ENCODE peak calls at places on chromosomes 2 and 18, in nine cellular contexts. X is NCI-H1092; P is SHP77; L is activated naive CD8-positive, alpha-beta T cell treated with anti-CD3 and anti-CD28 coated beads, Interleukin-2, amount 50 U/mL, for 24 hours; M is activated naive CD4-positive, alpha-beta T cell treated with anti-CD3 and anti-CD28 coated beads for 36 hours; W is memory B cell; C is SK-N-MC; H is pons; Y is GM18507. V is an unnamed sample.

GRCh38 chr2:144237845-144238637 is 281.9 kb downstream of the ZEB2 start:
- DNase-seq in X (peak; percentile 28), P (peak; percentile 45), L (no peak), M (no peak), W (no peak), C (no peak), H (peak; percentile 47), Y (no peak), V (no peak)

GRCh38 chr2:237262838-237263771 is 150.9 kb downstream of the COL6A3 start:
- DNase-seq in X (no peak), P (no peak), L (no peak), M (no peak), W (no peak), C (no peak), H (no peak), Y (no peak), V (no peak)

GRCh38 chr2:58057890-58058590 is 11.4 kb downstream of the VRK2 start:
- DNase-seq in X (no peak), P (no peak), L (no peak), M (no peak), W (no peak), C (no peak), H (peak; percentile 83), Y (no peak), V (peak; percentile 71)

GRCh38 chr2:68766378-68766845 is 31.8 kb downstream of the ARHGAP25 start:
- DNase-seq in X (no peak), P (no peak), L (peak; percentile 54), M (peak; percentile 77), W (no peak), C (no peak), H (peak; percentile 56), Y (no peak), V (peak; percentile 37)

GRCh38 chr18:28411806-28412205 is 234.9 kb upstream of the CDH2 start:
- DNase-seq in X (no peak), P (no peak), L (no peak), M (no peak), W (no peak), C (no peak), H (peak; percentile 25), Y (no peak), V (peak; percentile 14)

GRCh38 chr2:98479959-98480524 is 35.4 kb downstream of the INPP4A start:
- DNase-seq in X (peak; percentile 38), P (no peak), L (peak; percentile 50), M (peak; percentile 70), W (no peak), C (peak; percentile 40), H (no peak), Y (no peak), V (no peak)

GRCh38 chr18:5632041-5632440 is 88.2 kb upstream of the EPB41L3 start:
- DNase-seq in X (no peak), P (no peak), L (no peak), M (no peak), W (no peak), C (no peak), H (no peak), Y (no peak), V (no peak)

GRCh38 chr2:198715304-198715703 is 742.4 kb downstream of the SATB2 start:
- DNase-seq in X (no peak), P (no peak), L (no peak), M (no peak), W (no peak), C (no peak), H (no peak), Y (no peak), V (no peak)